ENCODE peak calls at places on chromosomes 1 and 21, in five cellular contexts. T is activated naive CD4-positive, alpha-beta T cell treated with anti-CD3 and anti-CD28 coated beads, Interleukin-2, amount 50 U/mL, for 16 hours; G is DMS 273 treated with DMSO at 0.1 percent for 48 hours; L is T-cell; C is tibial artery. H is an unnamed sample.

GRCh38 chr1:19845166-19845954 is 30.3 kb upstream of the RNF186 start:
- DNase-seq in L (no peak), G (no peak), C (no peak), T (no peak), H (no peak)

GRCh38 chr1:54012862-54013261 is 5.1 kb downstream of the LDLRAD1 start:
- DNase-seq in C (no peak), T (no peak), L (no peak), G (no peak), H (no peak)

GRCh38 chr1:52677407-52677806 is 20.7 kb downstream of the COA7 start:
- DNase-seq in C (no peak), G (no peak), T (no peak), L (no peak), H (no peak)

GRCh38 chr1:17550684-17551584 is 11.4 kb downstream of the ARHGEF10L start:
- DNase-seq in L (no peak), T (no peak), G (no peak), C (no peak), H (no peak)

GRCh38 chr1:2585318-2586092 is 1.1 kb upstream of the PRXL2B start:
- DNase-seq in L (peak; percentile 78), C (peak; percentile 72), T (peak; percentile 61), G (no peak), H (peak; percentile 81)

GRCh38 chr21:32055305-32055704 is 182.5 kb downstream of the HUNK start:
- DNase-seq in C (no peak), T (no peak), L (no peak), G (peak; percentile 80), H (no peak)

GRCh38 chr1:44636067-44636466 is 38.2 kb downstream of the TMEM53 start:
- DNase-seq in C (no peak), T (no peak), L (no peak), G (no peak), H (no peak)

GRCh38 chr1:22141493-22141892 is 1.4 kb downstream of the WNT4 start:
- DNase-seq in C (no peak), L (no peak), G (no peak), T (no peak), H (no peak)

GRCh38 chr1:31434979-31435378 is 22.0 kb downstream of the SERINC2 start:
- DNase-seq in L (no peak), C (no peak), T (no peak), G (no peak), H (no peak)

GRCh38 chr1:245488346-245489110 is 333.7 kb downstream of the KIF26B start:
- DNase-seq in G (no peak), C (no peak), T (no peak), L (no peak), H (no peak)

GRCh38 chr1:207911983-207912760 is 1.2 kb upstream of the CD34 start:
- DNase-seq in G (no peak), T (no peak), L (no peak), C (no peak), H (no peak)

GRCh38 chr1:53763461-53763860 is 24.5 kb upstream of the GLIS1 start:
- DNase-seq in T (no peak), G (no peak), C (no peak), L (no peak), H (no peak)

H was measured in immature natural killer cell.